ENCODE peak calls at places on chromosomes 3 and 15, in seven cellular contexts. Y, V, D, Q, K, I and N are unnamed samples. For H3K27me3, the result is how much of the 10 kb centered on the place peaks cover.

GRCh38 chr15:92882697-92883642 is 17.2 kb upstream of the CHD2 start:
- DNase-seq in Q (no peak), Y (peak), D (peak), K (peak), V (peak), I (peak), N (peak)

GRCh38 chr3:164113406-164114332 is 964.6 kb downstream of the SI start:
- DNase-seq in D (no peak), I (no peak), Q (no peak), V (no peak), Y (peak), K (no peak), N (no peak)

GRCh38 chr15:84033793-84034553 is 201.6 kb upstream of the GOLGA6L4 start:
- DNase-seq in I (no peak), K (no peak), D (no peak), V (no peak), Q (no peak), Y (no peak), N (no peak)

GRCh38 chr15:42203891-42204290 is 4.2 kb downstream of the VPS39 start:
- DNase-seq in I (no peak), Q (peak), V (no peak), Y (no peak), K (no peak), D (no peak), N (no peak)

GRCh38 chr15:63497642-63498100 is 6.7 kb upstream of the USP3 start:
- DNase-seq in V (peak), D (no peak), Y (peak), K (peak), Q (no peak), I (peak), N (peak)

GRCh38 chr3:178320481-178321352 is 215.5 kb upstream of the KCNMB2 start:
- DNase-seq in V (no peak), I (peak), Y (no peak), K (no peak), Q (peak), D (no peak), N (peak)

GRCh38 chr3:126485956-126486884 is 10.5 kb upstream of the ZXDC start:
- DNase-seq in Q (no peak), K (no peak), I (no peak), Y (no peak), V (no peak), D (no peak), N (no peak)

GRCh38 chr3:29004885-29005599 is 275.8 kb upstream of the RBMS3 start:
- DNase-seq in V (no peak), Y (no peak), D (no peak), K (no peak), I (no peak), Q (no peak), N (peak)

GRCh38 chr3:86563358-86563970 is 427.5 kb downstream of the VGLL3 start:
- DNase-seq in D (no peak), Y (no peak), K (no peak), I (no peak), Q (peak), V (no peak), N (no peak)

GRCh38 chr3:55247666-55248065 is 239.4 kb downstream of the WNT5A start:
- DNase-seq in Y (no peak), D (no peak), I (no peak), K (no peak), Q (peak), V (no peak), N (no peak)

GRCh38 chr15:101255615-101256350 is 3.9 kb upstream of the CHSY1 start:
- DNase-seq in Y (no peak), I (no peak), V (no peak), K (no peak), D (no peak), Q (peak), N (no peak)

GRCh38 chr3:72821170-72821781 is 27.0 kb downstream of the SHQ1 start:
- DNase-seq in Y (no peak), I (no peak), V (no peak), D (no peak), K (no peak), Q (peak), N (no peak)

GRCh38 chr15:40493089-40493840 is 22.5 kb downstream of the CHST14 start:
- DNase-seq in I (no peak), V (no peak), K (no peak), Q (peak), Y (peak), D (no peak), N (no peak)

GRCh38 chr15:99384992-99385669 is 133.8 kb downstream of the LRRC28 start:
- DNase-seq in Y (no peak), D (no peak), V (no peak), K (no peak), I (no peak), Q (no peak), N (no peak)

GRCh38 chr3:39224288-39224687 is 31.9 kb upstream of the XIRP1 start:
- DNase-seq in V (no peak), Y (no peak), D (no peak), I (no peak), K (no peak), Q (no peak), N (no peak)

GRCh38 chr3:32078085-32078634 is 28.3 kb upstream of the GPD1L start:
- DNase-seq in D (no peak), K (no peak), V (no peak), Q (no peak), Y (no peak), I (no peak), N (no peak)

GRCh38 chr3:157533298-157533870 is 30.2 kb upstream of the VEPH1 start:
- DNase-seq in V (no peak), K (no peak), Y (no peak), Q (peak), I (no peak), D (no peak), N (no peak)

DNA sequence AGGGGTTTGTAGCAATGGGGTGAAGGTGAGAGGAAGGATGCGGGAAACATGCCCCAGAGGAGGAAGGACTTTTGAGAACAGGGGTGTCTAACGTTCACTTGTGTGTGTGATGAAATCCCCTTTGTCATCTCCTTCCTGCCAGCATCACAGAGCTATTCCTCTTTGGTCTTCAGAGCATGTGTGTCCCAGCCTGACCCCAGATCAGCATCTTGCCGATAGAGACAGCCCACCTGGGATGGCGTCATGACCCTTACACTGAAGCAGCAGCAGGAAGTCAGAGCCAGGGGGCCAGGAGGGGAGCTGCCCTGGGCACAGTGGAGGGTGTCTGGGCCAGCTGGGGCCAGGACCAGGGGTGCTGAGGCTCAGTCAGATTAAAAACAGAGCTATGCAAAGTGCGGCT is 29.9 kb upstream of the GRIP2 start:
- DNase-seq in Y (peak), D (no peak), Q (no peak), I (no peak), V (no peak), K (no peak), N (no peak)
- H3K27me3 ChIP-seq in Y (under half), D (under half), Q (half or more), I (half or more), V (under half), K (under half), N (under half)

DNA sequence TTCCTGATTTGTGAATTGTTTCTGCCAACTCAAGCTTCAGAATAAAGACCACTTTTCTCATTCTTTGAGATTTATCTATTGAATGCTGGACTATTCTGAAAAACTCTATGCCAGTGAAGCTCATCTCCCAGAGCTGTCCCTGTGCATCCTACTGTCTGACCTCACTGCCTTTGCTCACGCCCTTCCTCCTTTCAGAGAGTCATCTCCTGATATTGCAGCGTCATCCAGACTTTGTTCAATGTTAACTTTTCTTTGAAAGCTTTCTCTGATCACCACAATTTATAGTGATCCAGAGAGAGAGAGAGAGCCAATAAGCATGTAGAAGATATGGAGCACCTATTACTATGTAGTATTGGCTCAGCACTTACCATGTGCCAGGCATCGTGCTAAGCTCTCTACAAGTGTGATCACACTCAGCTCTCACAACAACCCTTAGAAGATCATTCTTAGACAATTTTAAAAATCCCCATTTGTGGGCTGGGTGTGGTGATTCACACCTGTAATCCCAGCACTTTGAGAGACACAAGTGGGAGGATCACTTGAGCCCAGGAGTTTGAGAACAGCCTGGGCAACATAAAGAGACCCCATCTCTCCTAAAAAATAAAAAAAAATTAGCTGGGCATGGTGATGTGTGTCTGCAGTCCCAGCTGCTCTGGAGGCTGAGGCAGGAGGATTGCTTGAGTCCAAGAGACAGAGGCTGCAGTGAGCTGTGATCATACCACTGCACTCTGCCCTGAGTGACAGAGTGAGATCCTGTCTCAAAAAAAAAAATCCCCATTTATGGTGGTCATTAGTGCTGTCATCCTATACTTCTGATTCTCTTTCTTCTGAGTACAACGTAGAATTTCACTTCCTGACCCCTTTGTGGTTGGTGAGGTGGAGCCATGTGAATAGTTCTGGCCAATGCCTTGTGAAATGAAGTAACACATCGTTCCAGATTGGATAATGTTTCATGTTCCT is 30.4 kb upstream of the TLE3 start:
- DNase-seq in K (no peak), Q (no peak), I (no peak), D (no peak), V (no peak), Y (no peak), N (no peak)
- H3K27me3 ChIP-seq in K (under half), Q (under half), I (under half), D (under half), V (under half), Y (under half), N (under half)

GRCh38 chr3:13545952-13546454 is 2.9 kb upstream of the FBLN2 start:
- DNase-seq in K (no peak), D (no peak), Q (no peak), V (no peak), I (no peak), Y (no peak), N (no peak)
- H3K27me3 ChIP-seq in K (under half), D (under half), Q (under half), V (under half), I (half or more), Y (under half), N (under half)

GRCh38 chr3:191135175-191135574 is 63.9 kb upstream of the OSTN start:
- DNase-seq in I (no peak), Y (no peak), D (no peak), Q (no peak), V (no peak), K (no peak), N (no peak)

GRCh38 chr3:191138937-191139336 is 60.1 kb upstream of the OSTN start:
- DNase-seq in K (no peak), Q (no peak), I (no peak), D (no peak), V (no peak), Y (no peak), N (no peak)

GRCh38 chr3:191131305-191131704 is 67.7 kb upstream of the OSTN start:
- DNase-seq in Y (no peak), Q (no peak), K (no peak), V (no peak), I (no peak), D (no peak), N (no peak)

GRCh38 chr3:191136347-191136746 is 62.7 kb upstream of the OSTN start:
- DNase-seq in I (no peak), Y (no peak), K (no peak), V (no peak), Q (no peak), D (no peak), N (no peak)

DNA sequence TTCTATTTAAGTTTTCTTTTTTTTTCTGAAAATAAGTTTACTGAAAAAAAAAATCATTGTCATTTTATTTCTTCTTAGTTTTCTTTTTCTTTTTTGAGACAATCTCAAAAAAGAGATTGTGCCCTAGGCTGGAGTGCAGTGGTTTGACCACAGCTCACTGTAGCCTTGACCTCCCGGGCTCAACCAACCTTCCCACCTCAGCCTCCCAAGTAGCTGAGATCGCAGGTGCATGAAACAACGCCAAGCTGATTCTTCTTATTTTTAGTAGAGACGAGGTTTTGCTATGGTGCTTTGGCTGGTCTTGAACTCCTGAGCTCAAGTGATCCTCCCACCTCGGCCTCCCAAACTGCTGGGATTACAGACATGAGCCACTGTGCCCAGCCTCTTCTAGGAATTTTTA is 65.7 kb upstream of the OSTN start:
- DNase-seq in D (no peak), Y (no peak), K (no peak), V (no peak), Q (no peak), I (no peak), N (no peak)
- H3K27me3 ChIP-seq in D (under half), Y (under half), K (under half), V (under half), Q (under half), I (under half), N (under half)

DNA sequence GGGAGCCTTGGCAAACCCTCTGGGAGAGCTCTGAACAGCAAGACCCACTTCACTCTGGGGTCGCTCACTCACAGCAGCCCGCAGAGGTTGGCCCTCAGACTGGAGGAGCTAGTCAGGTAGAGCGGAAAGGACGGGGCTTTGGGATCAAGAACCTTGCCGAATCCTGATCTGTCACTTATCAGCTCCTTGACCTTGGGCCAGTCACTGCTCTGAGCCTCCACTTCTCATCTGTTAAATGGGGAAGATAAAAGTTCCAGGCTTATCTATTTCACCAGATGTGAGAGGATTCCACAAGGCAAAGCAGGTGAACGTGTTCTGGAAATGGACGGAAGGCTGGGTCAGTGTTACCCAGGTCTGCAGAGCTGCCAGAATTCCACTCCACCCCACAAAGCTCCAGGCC is 29.4 kb downstream of the SEMA5B start:
- DNase-seq in V (no peak), I (no peak), K (no peak), Q (no peak), Y (no peak), D (no peak), N (no peak)
- H3K27me3 ChIP-seq in V (under half), I (under half), K (under half), Q (under half), Y (under half), D (under half), N (under half)

GRCh38 chr3:45884368-45885201 is 1.8 kb upstream of the CCR9 start:
- DNase-seq in D (no peak), Q (no peak), I (no peak), V (no peak), K (no peak), Y (no peak), N (peak)

GRCh38 chr3:45887285-45887684 is 942 bp downstream of the CCR9 start:
- DNase-seq in Y (no peak), I (no peak), Q (no peak), K (no peak), V (no peak), D (no peak), N (no peak)

GRCh38 chr3:45887759-45888511 is 1.6 kb downstream of the CCR9 start:
- DNase-seq in K (no peak), V (no peak), D (no peak), I (no peak), Y (no peak), Q (peak), N (no peak)

GRCh38 chr3:45889278-45889833 is 3.0 kb downstream of the CCR9 start:
- DNase-seq in Q (no peak), K (no peak), D (no peak), I (no peak), V (no peak), Y (no peak), N (no peak)

GRCh38 chr3:45885979-45886711 is at the start of gene CCR9:
- DNase-seq in V (no peak), Y (peak), I (no peak), Q (no peak), D (no peak), K (no peak), N (no peak)
- H3K27me3 ChIP-seq in V (under half), Y (under half), I (under half), Q (under half), D (under half), K (under half), N (under half)

DNA sequence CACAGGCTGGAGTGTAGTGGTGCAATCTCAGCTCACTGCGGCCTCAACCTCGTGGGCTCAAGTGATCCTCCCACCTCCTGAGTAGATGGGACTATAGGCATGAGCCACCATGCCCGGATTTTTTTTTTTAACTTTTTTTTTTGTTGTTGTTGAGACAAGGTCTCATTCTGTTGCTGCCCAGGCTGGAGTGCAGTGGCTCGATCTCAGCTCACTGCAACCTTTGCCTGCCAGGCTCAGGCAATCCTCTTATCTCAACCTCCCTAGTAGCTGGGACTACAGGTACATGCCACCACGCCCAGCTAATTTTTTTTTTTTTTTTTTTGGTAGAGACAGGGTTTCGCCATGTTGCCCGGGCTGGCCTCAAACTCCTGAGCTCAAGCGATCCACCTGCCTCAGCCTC is 64.1 kb downstream of the NOX5 start:
- DNase-seq in V (no peak), Y (no peak), K (no peak), Q (no peak), I (no peak), D (no peak), N (no peak)
- H3K27me3 ChIP-seq in V (under half), Y (under half), K (under half), Q (under half), I (under half), D (under half), N (under half)